ENCODE peak calls at places on chromosomes 4 and X, in eight cellular contexts. C is A549, A is fibroblast of lung, O is stomach, F is suprapubic skin, N is uterus, M is coronary artery, E is Karpas-422. Q is an unnamed sample.

GRCh38 chr4:48342559-48342878 is 1.2 kb downstream of the SLAIN2 start:
- DNase-seq in C (no peak), M (no peak), A (no peak), F (no peak), O (no peak), E (peak; percentile 70), N (no peak), Q (peak; percentile 21)

GRCh38 chr4:130559268-130559667 is 1463.3 kb downstream of the C4orf33 start:
- DNase-seq in N (no peak), E (no peak), C (no peak), O (no peak), A (no peak), M (no peak), F (no peak), Q (no peak)

GRCh38 chrX:153573999-153574398 is 24.9 kb downstream of the CCNQ start:
- DNase-seq in M (no peak), F (no peak), O (no peak), A (no peak), C (no peak), N (no peak), E (peak; percentile 82), Q (no peak)

GRCh38 chr4:41212221-41213203 is 1.8 kb downstream of the APBB2 start:
- DNase-seq in N (peak; percentile 41), M (no peak), O (peak; percentile 47), F (no peak), C (peak; percentile 62), A (peak; percentile 71), E (no peak), Q (no peak)

GRCh38 chrX:69501433-69501832 is 2.7 kb upstream of the NALF2 start:
- DNase-seq in E (peak; percentile 85), O (peak; percentile 47), A (no peak), M (no peak), C (no peak), N (no peak), F (no peak), Q (no peak)

GRCh38 chrX:119477812-119478232 is 9.6 kb downstream of the SLC25A5 start:
- DNase-seq in N (peak; percentile 71), O (peak; percentile 42), F (no peak), A (peak; percentile 64), C (peak; percentile 58), M (no peak), E (no peak), Q (no peak)

GRCh38 chrX:34467437-34467836 is 189.6 kb downstream of the TMEM47 start:
- DNase-seq in O (no peak), E (no peak), F (no peak), A (no peak), N (no peak), M (no peak), C (no peak), Q (no peak)

GRCh38 chrX:130631011-130631410 is 229.2 kb downstream of the RBMX2 start:
- DNase-seq in A (no peak), E (no peak), O (no peak), N (no peak), C (no peak), F (no peak), M (no peak), Q (no peak)

GRCh38 chr4:9765091-9765490 is 16.3 kb upstream of the DRD5 start:
- DNase-seq in O (peak; percentile 39), C (no peak), E (peak; percentile 75), F (no peak), M (no peak), N (no peak), A (no peak), Q (no peak)

GRCh38 chr4:134024251-134024650 is 177.3 kb downstream of the PABPC4L start:
- DNase-seq in F (no peak), O (no peak), E (no peak), A (peak; percentile 24), M (no peak), N (no peak), C (no peak), Q (no peak)

GRCh38 chr4:139825523-139826014 is 159.9 kb downstream of the MGST2 start:
- DNase-seq in N (no peak), F (no peak), E (no peak), C (no peak), O (no peak), M (no peak), A (no peak), Q (no peak)
- H3K4me3 ChIP-seq in N (no peak overlapping the region), F (no peak overlapping the region), E (no peak overlapping the region), C (no peak overlapping the region), O (no peak overlapping the region), M (no peak overlapping the region), A (no peak overlapping the region), Q (no peak overlapping the region)

DNA sequence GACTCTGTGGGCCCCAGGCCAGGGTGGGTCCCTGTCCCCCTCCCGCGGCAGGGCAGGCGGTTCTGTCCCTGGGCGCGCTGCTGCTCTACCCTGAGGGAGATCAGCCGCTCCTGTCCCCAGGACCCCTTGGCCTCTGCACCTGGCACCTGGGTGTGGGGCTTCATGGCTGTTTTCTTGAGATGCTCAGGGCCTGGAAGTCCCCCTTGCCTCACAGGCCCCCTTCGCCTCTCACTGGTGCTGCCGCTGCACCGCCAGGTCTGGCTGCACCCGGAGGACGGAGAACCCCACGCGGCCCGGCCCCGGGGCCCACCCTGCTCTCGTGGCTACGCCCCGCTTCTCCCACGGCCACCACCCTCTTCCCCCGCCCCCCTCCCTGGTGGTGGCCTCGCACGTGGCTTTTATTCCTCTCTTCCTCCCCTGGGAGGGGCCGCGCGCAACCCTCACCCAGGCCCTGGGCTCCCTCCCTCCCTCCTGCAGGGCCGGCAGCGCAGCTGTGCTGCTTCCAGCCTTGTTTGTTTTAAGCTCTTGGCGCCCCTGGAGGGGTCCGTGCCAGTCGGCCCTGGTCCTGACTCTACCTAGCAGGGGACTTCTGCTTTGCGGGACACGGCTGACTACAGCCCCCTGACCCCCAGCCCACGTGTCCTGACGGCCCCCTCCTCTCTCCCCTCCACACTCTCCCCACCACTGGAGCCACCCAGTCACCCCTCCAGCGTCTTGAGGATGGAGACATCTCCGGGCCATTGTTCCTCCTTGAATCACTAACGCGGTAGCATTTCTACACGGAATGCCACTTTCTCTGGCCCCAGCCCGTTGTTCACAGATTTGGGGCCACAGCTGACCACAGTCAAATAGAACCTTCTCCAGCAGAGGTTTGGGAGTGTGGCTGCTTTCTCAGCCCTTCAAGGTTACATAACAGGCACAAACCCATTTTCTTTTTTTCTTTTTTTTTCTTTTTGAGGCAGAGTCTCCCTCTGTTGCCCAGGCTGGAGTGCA is 20.6 kb upstream of the CLDN24 start:
- DNase-seq in F (no peak), C (no peak), M (peak; percentile 65), O (peak; percentile 17), E (no peak), N (no peak), A (no peak), Q (no peak)
- H3K27ac ChIP-seq in F (no peak overlapping the region), C (no peak overlapping the region), M (no peak overlapping the region), O (no peak overlapping the region), E (no peak overlapping the region), N (no peak overlapping the region), A (no peak overlapping the region), Q (no peak overlapping the region)

DNA sequence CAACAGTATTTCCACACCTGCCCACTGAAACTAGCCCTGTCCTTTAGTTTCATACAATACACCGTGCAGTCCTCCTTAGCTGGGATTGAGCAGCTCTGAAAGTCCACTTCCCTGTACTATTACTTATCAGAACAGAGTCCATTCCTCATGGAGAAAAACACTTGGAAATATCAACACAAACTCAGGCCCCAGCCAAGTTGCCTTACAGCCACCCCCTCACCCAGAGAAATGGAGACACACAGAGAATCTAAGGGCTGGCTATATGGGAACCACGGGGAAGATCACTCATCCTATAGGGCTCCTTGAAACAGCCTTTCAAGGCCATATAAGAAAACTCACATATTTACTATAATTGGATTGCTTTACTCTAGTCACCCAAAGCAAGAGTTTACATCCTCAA is 1.9 kb downstream of the SCARB2 start:
- DNase-seq in N (no peak), O (no peak), F (no peak), E (no peak), A (no peak), C (no peak), M (no peak), Q (no peak)
- H3K4me3 ChIP-seq in N (peak overlapping the region; percentile 83), O (peak overlapping the region; percentile 69), F (peak overlapping the region; percentile 81), E (no peak overlapping the region), A (peak overlapping the region; percentile 82), C (no peak overlapping the region), M (peak overlapping the region; percentile 96), Q (no peak overlapping the region)

GRCh38 chr4:139629761-139630160 is 35.9 kb upstream of the MGST2 start:
- DNase-seq in F (no peak), M (no peak), N (no peak), E (no peak), C (no peak), A (no peak), O (no peak), Q (no peak)

GRCh38 chr4:139633661-139634060 is 32.0 kb upstream of the MGST2 start:
- DNase-seq in F (no peak), O (peak; percentile 41), M (no peak), C (peak; percentile 17), A (peak; percentile 36), N (peak; percentile 51), E (peak; percentile 64), Q (no peak)

GRCh38 chr4:139633195-139633594 is 32.4 kb upstream of the MGST2 start:
- DNase-seq in E (no peak), N (no peak), A (no peak), C (no peak), F (no peak), M (no peak), O (no peak), Q (no peak)

GRCh38 chr4:139628184-139629012 is 37.2 kb upstream of the MGST2 start:
- DNase-seq in E (no peak), A (no peak), M (no peak), C (no peak), N (no peak), F (no peak), O (peak; percentile 70), Q (no peak)

DNA sequence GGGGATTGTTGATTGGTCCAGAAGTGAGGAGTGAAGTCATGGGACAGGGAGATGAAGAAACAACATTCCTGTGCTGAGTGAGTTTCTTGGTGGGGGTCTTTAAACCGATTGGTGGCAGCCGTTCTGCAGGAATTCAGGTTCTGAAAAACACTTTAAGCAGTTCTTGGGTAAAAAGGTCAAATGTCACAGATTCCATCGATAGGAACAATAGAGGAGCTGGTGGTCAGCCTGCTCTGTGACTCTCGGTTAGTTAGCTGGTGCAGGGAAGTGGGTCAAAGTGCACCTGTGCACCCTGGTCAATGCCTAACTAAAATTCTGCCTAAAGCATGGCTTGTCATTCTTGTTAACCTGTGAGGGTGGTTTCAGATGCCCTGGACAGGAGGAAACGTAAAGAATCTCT is 34.6 kb upstream of the MGST2 start:
- DNase-seq in F (no peak), O (no peak), C (no peak), A (no peak), M (no peak), N (no peak), E (no peak), Q (no peak)
- H3K27ac ChIP-seq in F (no peak overlapping the region), O (no peak overlapping the region), C (no peak overlapping the region), A (no peak overlapping the region), M (no peak overlapping the region), N (no peak overlapping the region), E (no peak overlapping the region), Q (no peak overlapping the region)

DNA sequence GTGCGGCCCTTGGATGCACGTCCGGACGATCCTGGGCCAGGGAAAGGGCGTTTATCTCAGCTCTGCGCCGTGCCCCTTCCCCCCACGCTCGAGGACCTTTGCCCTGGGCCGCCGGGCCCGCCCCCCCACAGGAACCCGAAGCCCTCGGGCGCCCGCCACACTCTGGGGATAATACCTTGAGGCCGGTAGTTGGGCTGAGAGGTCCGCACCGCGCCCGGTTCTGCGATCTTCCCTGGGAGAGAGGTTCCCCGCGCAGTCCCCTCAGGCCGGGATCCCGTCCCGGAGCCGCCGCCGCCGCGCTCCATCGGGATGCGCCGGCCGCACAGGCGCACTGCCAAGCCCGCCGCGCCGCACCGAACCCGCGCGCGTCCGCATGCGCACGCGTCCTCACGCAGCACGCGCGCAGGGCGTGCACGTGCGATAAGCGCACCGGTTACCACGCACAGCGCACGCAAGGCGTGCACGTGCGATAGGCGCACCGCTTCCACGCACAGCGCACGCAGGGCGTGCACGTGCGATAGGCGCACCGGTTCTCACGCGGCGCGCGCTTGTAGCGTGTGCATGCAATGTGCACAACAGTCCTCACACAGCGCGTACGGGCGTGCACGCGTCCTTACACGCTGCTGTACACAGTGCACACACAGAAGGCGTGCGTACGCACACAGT is at the start of gene MAP7D2:
- DNase-seq in C (peak; percentile 14), F (no peak), A (no peak), O (no peak), N (no peak), M (no peak), E (no peak), Q (no peak)
- H3K4me3 ChIP-seq in C (peak within 1 kb of the TSS; percentile 74), F (peak within 1 kb of the TSS; percentile 41), A (no peak within 1 kb of the TSS), O (peak within 1 kb of the TSS; percentile 47), N (peak within 1 kb of the TSS; percentile 29), M (peak within 1 kb of the TSS; percentile 56), E (no peak within 1 kb of the TSS), Q (no peak within 1 kb of the TSS)